ENCODE peak calls at places on chromosomes 5 and 9, in five cellular contexts. S is CD8-positive, alpha-beta memory T cell; F is IMR-90; C is HCT116; L is DND-41. T is an unnamed sample.

GRCh38 chr9:112170235-112170634 is 4.9 kb downstream of the SUSD1 start:
- DNase-seq in S (no peak), F (no peak), C (no peak), L (no peak), T (peak; percentile 93)

GRCh38 chr5:71471193-71471592 is 15.7 kb downstream of the BDP1 start:
- DNase-seq in S (no peak), F (peak; percentile 59), C (no peak), L (no peak), T (peak; percentile 85)

GRCh38 chr9:135328485-135329417 is 150.8 kb upstream of the PPP1R26 start:
- DNase-seq in S (no peak), F (no peak), C (no peak), L (no peak), T (no peak)

GRCh38 chr9:106933470-106933869 is 70.5 kb downstream of the ZNF462 start:
- DNase-seq in S (no peak), F (no peak), C (no peak), L (no peak), T (no peak)

GRCh38 chr9:6758418-6759113 is 793 bp downstream of the KDM4C start:
- DNase-seq in S (peak; percentile 58), F (peak; percentile 51), C (peak; percentile 8), L (peak; percentile 52), T (peak; percentile 67)

GRCh38 chr5:112419596-112420110 is 576 bp upstream of the EPB41L4A start:
- DNase-seq in S (peak; percentile 5), F (no peak), C (peak; percentile 13), L (no peak), T (peak; percentile 51)

GRCh38 chr5:120146787-120147186 is 317.3 kb upstream of the PRR16 start:
- DNase-seq in S (no peak), F (peak; percentile 73), C (no peak), L (no peak), T (peak; percentile 72)

GRCh38 chr9:136354592-136355085 is 8.9 kb downstream of the DNLZ start:
- DNase-seq in S (no peak), F (peak; percentile 27), C (no peak), L (no peak), T (peak; percentile 10)

GRCh38 chr9:20242767-20243166 is 379.5 kb downstream of the MLLT3 start:
- DNase-seq in S (no peak), F (no peak), C (no peak), L (peak; percentile 80), T (no peak)

GRCh38 chr5:96439477-96440184 is 6.6 kb upstream of the PCSK1 start:
- DNase-seq in S (no peak), F (no peak), C (no peak), L (no peak), T (no peak)

GRCh38 chr5:155726267-155726666 is 600.7 kb upstream of the SGCD start:
- DNase-seq in S (no peak), F (peak; percentile 4), C (no peak), L (peak; percentile 8), T (peak; percentile 10)

GRCh38 chr5:113389116-113389515 is 45.7 kb downstream of the TSSK1B start:
- DNase-seq in S (no peak), F (no peak), C (no peak), L (no peak), T (no peak)

GRCh38 chr5:90518666-90519065 is 10.7 kb downstream of the LYSMD3 start:
- DNase-seq in S (no peak), F (peak; percentile 15), C (no peak), L (no peak), T (peak; percentile 71)

GRCh38 chr9:112541690-112542089 is 55.1 kb downstream of the KIAA1958 start:
- DNase-seq in S (no peak), F (peak; percentile 10), C (no peak), L (no peak), T (no peak)

GRCh38 chr5:90293931-90294330 is 115.6 kb downstream of the CETN3 start:
- DNase-seq in S (no peak), F (peak; percentile 3), C (no peak), L (no peak), T (peak; percentile 69)

GRCh38 chr9:38227656-38228055 is 158.6 kb upstream of the SHB start:
- DNase-seq in S (no peak), F (peak; percentile 4), C (no peak), L (peak; percentile 59), T (peak; percentile 10)

GRCh38 chr9:78439866-78440830 is 143.2 kb downstream of the PSAT1 start:
- DNase-seq in S (no peak), F (no peak), C (no peak), L (no peak), T (no peak)

GRCh38 chr5:39531299-39531698 is 106.5 kb upstream of the DAB2 start:
- DNase-seq in S (no peak), F (no peak), C (no peak), L (no peak), T (no peak)

GRCh38 chr5:177609076-177610059 is 9.4 kb downstream of the B4GALT7 start:
- DNase-seq in S (no peak), F (no peak), C (no peak), L (no peak), T (no peak)

GRCh38 chr5:150322202-150322601 is 19.5 kb upstream of the ARSI start:
- DNase-seq in S (no peak), F (peak; percentile 87), C (no peak), L (no peak), T (peak; percentile 96)

GRCh38 chr9:91428431-91428830 is 4.8 kb upstream of the NFIL3 start:
- DNase-seq in S (no peak), F (no peak), C (no peak), L (no peak), T (no peak)

GRCh38 chr9:95074632-95075269 is 242.8 kb downstream of the FANCC start:
- DNase-seq in S (no peak), F (no peak), C (no peak), L (no peak), T (no peak)

GRCh38 chr5:72556351-72557146 is 49.3 kb upstream of the ZNF366 start:
- DNase-seq in S (no peak), F (peak; percentile 56), C (no peak), L (no peak), T (peak; percentile 50)

GRCh38 chr9:132166599-132166998 is 4.7 kb downstream of the NTNG2 start:
- DNase-seq in S (no peak), F (no peak), C (no peak), L (no peak), T (no peak)

GRCh38 chr9:137241490-137242328 is 622 bp downstream of the TUBB4B start:
- DNase-seq in S (peak; percentile 66), F (peak; percentile 32), C (no peak), L (peak; percentile 50), T (peak; percentile 39)

GRCh38 chr5:141814064-141814982 is 63.9 kb downstream of the PCDH1 start:
- DNase-seq in S (peak; percentile 31), F (no peak), C (peak; percentile 36), L (peak; percentile 11), T (peak; percentile 31)

GRCh38 chr9:34961574-34962480 is 3.7 kb downstream of the PHF24 start:
- DNase-seq in S (no peak), F (peak; percentile 80), C (no peak), L (no peak), T (peak; percentile 91)

GRCh38 chr9:121613009-121613766 is 38.2 kb upstream of the DAB2IP start:
- DNase-seq in S (no peak), F (no peak), C (no peak), L (no peak), T (peak; percentile 39)
- H3K4me3 ChIP-seq in S (no peak overlapping the region), F (no peak overlapping the region), C (no peak overlapping the region), L (no peak overlapping the region), T (no peak overlapping the region)

DNA sequence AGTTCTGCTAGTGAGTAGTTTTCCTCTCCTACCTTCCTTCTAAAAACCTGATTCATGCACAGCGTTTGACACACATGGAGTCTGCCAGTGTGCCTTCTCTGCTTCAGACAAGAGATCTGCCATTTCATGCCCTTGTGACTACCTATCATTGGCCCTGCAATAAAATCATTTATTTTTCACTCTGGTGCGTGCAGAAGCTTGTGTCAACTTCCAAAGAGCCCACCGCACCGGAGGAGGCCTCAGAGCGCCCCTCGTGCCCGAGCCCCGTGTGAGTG is 13.7 kb downstream of the HNRNPH1 start:
- DNase-seq in S (no peak), F (no peak), C (no peak), L (no peak), T (no peak)
- H3K36me3 ChIP-seq in S (peaks cover 60% of the 10 kb centered on the region), F (peaks cover 74% of the 10 kb centered on the region), C (peaks cover 56% of the 10 kb centered on the region), L (peaks cover 90% of the 10 kb centered on the region), T (peaks cover 25% of the 10 kb centered on the region)

DNA sequence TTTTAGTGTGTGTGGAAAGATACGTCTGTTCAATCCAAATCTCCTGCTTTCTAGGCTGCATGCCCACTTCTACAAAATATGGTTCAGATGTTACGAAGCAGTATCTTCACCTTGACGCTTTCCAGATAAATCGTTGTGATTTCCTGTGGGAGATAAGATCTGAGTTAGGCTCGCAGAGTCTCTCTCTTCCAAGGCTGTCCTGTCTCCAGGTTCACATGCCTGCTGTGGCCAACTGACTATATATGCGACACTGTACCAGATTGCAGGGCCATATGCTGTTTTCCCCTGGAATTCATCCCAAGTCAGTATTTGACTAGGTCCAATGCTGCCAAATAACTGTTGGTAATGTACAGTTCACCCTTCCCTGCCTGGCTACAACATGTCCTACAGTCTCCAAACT is 47.9 kb downstream of the TMEM252 start:
- DNase-seq in S (no peak), F (no peak), C (no peak), L (no peak), T (no peak)
- H3K27me3 ChIP-seq in S (no peaks in the 10 kb centered on the region), F (no peaks in the 10 kb centered on the region), C (peaks cover 49% of the 10 kb centered on the region), L (no peaks in the 10 kb centered on the region), T (no peaks in the 10 kb centered on the region)

GRCh38 chr9:11414241-11414640 is 801.4 kb upstream of the PTPRD start:
- DNase-seq in S (no peak), F (no peak), C (no peak), L (no peak), T (no peak)

GRCh38 chr9:11417782-11418181 is 805.0 kb upstream of the PTPRD start:
- DNase-seq in S (no peak), F (no peak), C (no peak), L (no peak), T (no peak)
- H3K4me3 ChIP-seq in S (no peak overlapping the region), F (no peak overlapping the region), C (no peak overlapping the region), L (no peak overlapping the region), T (no peak overlapping the region)

DNA sequence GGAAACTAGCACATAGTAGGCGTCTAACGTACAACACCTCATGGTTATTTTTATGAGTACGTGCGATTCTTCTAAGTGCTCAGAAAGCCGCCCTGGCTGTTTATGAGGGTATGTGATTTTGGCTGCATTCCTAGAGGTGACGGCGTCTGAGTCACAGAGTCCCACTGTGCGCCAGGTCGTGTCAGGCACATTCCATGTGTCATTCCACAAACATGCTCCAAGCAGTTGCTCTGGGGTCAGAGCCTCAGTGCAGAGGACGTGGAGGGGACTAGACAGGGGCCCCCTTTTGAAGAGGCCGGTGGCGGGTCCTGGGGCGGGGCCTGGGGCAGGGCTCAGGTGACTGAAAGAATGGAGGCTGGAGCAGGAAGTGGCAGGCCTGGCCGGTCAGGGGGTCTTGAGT is 51.9 kb downstream of the NEK6 start:
- DNase-seq in S (no peak), F (peak; percentile 99), C (peak; percentile 92), L (no peak), T (peak; percentile 96)
- H3K36me3 ChIP-seq in S (no peaks in the 10 kb centered on the region), F (peaks cover 61% of the 10 kb centered on the region), C (no peaks in the 10 kb centered on the region), L (no peaks in the 10 kb centered on the region), T (peaks cover 13% of the 10 kb centered on the region)

GRCh38 chr5:138659561-138659960 is 84.4 kb upstream of the HSPA9 start:
- DNase-seq in S (no peak), F (no peak), C (no peak), L (no peak), T (no peak)
- H3K27me3 ChIP-seq in S (peaks cover 80% of the 10 kb centered on the region), F (peaks cover 32% of the 10 kb centered on the region), C (no peaks in the 10 kb centered on the region), L (peaks cover 54% of the 10 kb centered on the region), T (no peaks in the 10 kb centered on the region)

T was measured in bronchial epithelial cell.